ENCODE peak calls at places on chromosomes 4 and X, in four cellular contexts. M is HepG2, C is suprapubic skin, Y is K562. L is an unnamed sample.

GRCh38 chrX:24080670-24081069 is 25.9 kb downstream of the EIF2S3 start:
- DNase-seq in M (no peak), C (no peak), Y (no peak), L (no peak)

GRCh38 chr4:86961103-86961502 is 26.3 kb downstream of the AFF1 start:
- DNase-seq in M (no peak), C (no peak), Y (no peak), L (no peak)

GRCh38 chr4:82851902-82852750 is 38.8 kb downstream of the SEC31A start:
- DNase-seq in M (peak), C (no peak), Y (peak), L (no peak)

GRCh38 chr4:178752954-178753525 is 1310.8 kb upstream of the AGA start:
- DNase-seq in M (no peak), C (no peak), Y (no peak), L (no peak)

GRCh38 chr4:88587285-88587684 is 5.0 kb upstream of the HERC3 start:
- DNase-seq in M (no peak), C (no peak), Y (no peak), L (no peak)

GRCh38 chrX:154348646-154349358 is 25.6 kb downstream of the FLNA start:
- DNase-seq in M (no peak), C (no peak), Y (no peak), L (no peak)

GRCh38 chrX:139538907-139539593 is 8.5 kb downstream of the F9 start:
- DNase-seq in M (no peak), C (no peak), Y (no peak), L (no peak)

GRCh38 chr4:106618920-106619319 is 250.3 kb upstream of the GIMD1 start:
- DNase-seq in M (no peak), C (no peak), Y (no peak), L (no peak)

GRCh38 chr4:87088188-87088587 is 132.2 kb downstream of the KLHL8 start:
- DNase-seq in M (no peak), C (no peak), Y (no peak), L (no peak)

GRCh38 chr4:41297832-41298231 is 41.1 kb downstream of the UCHL1 start:
- DNase-seq in M (no peak), C (no peak), Y (no peak), L (no peak)

GRCh38 chr4:102429553-102429952 is 71.6 kb upstream of the NFKB1 start:
- DNase-seq in M (no peak), C (no peak), Y (no peak), L (no peak)

GRCh38 chr4:47486306-47486705 is 1.2 kb downstream of the ATP10D start:
- DNase-seq in M (no peak), C (no peak), Y (no peak), L (no peak)

GRCh38 chrX:66633541-66633940 is 5.3 kb downstream of the EDA2R start:
- DNase-seq in M (no peak), C (no peak), Y (no peak), L (no peak)

GRCh38 chr4:151484396-151485102 is 75.6 kb downstream of the FHIP1A start:
- DNase-seq in M (peak), C (no peak), Y (no peak), L (no peak)

GRCh38 chr4:14169460-14169859 is 541.9 kb upstream of the BOD1L1 start:
- DNase-seq in M (no peak), C (no peak), Y (no peak), L (no peak)

GRCh38 chr4:123892997-123893745 is 496.6 kb downstream of the SPRY1 start:
- DNase-seq in M (peak), C (no peak), Y (no peak), L (peak)

GRCh38 chr4:104093247-104093646 is 373.5 kb upstream of the TACR3 start:
- DNase-seq in M (no peak), C (no peak), Y (no peak), L (no peak)

GRCh38 chrX:42269186-42269585 is 345.8 kb upstream of the CASK start:
- DNase-seq in M (no peak), C (no peak), Y (no peak), L (no peak)

GRCh38 chrX:106170318-106170717 is 2.2 kb downstream of the PWWP3B start:
- DNase-seq in M (no peak), C (no peak), Y (no peak), L (no peak)

GRCh38 chr4:20254517-20255250 is 3.0 kb downstream of the SLIT2 start:
- DNase-seq in M (no peak), C (peak), Y (no peak), L (peak)

GRCh38 chr4:41365726-41366125 is 109.0 kb downstream of the UCHL1 start:
- DNase-seq in M (no peak), C (no peak), Y (no peak), L (no peak)

GRCh38 chr4:16687011-16687410 is 211.4 kb downstream of the LDB2 start:
- DNase-seq in M (no peak), C (no peak), Y (no peak), L (no peak)

GRCh38 chrX:136190038-136190437 is 42.7 kb downstream of the FHL1 start:
- DNase-seq in M (no peak), C (no peak), Y (no peak), L (no peak)
- TF ChIP-seq EP300 in M (no peak), C (peak), Y (no peak), L (no peak)

DNA sequence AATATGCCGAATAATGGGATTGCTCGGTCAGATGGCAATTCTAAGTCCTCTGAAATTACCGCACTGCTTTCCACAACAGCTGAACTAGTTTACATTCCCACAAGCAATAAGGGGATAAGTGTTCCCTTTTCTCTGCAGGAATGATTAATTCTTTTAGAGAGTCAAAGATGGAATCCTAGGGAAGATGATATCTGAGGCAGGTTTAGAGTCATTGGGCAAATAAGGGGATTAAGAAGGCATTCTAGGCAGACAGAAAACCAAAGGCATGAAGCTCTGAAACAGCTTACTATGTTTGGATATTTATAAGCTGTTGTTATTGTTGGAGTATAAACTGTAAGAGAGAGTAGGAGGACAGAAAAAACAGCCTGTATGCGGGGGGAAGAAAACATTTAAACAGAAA is 85.7 kb downstream of the TET2 start:
- DNase-seq in M (no peak), C (no peak), Y (no peak), L (no peak)
- H3K4me3 ChIP-seq in M (no peak), C (no peak), Y (no peak), L (no peak)

GRCh38 chr4:112234952-112235609 is 3.5 kb downstream of the AP1AR start:
- DNase-seq in M (peak), C (no peak), Y (peak), L (peak)

GRCh38 chr4:112231779-112232713 is at the start of gene AP1AR:
- DNase-seq in M (peak), C (peak), Y (peak), L (peak)

GRCh38 chr4:112225157-112225556 is 6.4 kb upstream of the AP1AR start:
- DNase-seq in M (no peak), C (no peak), Y (no peak), L (no peak)

GRCh38 chr4:112236040-112236439 is 4.5 kb downstream of the AP1AR start:
- DNase-seq in M (no peak), C (no peak), Y (no peak), L (no peak)

DNA sequence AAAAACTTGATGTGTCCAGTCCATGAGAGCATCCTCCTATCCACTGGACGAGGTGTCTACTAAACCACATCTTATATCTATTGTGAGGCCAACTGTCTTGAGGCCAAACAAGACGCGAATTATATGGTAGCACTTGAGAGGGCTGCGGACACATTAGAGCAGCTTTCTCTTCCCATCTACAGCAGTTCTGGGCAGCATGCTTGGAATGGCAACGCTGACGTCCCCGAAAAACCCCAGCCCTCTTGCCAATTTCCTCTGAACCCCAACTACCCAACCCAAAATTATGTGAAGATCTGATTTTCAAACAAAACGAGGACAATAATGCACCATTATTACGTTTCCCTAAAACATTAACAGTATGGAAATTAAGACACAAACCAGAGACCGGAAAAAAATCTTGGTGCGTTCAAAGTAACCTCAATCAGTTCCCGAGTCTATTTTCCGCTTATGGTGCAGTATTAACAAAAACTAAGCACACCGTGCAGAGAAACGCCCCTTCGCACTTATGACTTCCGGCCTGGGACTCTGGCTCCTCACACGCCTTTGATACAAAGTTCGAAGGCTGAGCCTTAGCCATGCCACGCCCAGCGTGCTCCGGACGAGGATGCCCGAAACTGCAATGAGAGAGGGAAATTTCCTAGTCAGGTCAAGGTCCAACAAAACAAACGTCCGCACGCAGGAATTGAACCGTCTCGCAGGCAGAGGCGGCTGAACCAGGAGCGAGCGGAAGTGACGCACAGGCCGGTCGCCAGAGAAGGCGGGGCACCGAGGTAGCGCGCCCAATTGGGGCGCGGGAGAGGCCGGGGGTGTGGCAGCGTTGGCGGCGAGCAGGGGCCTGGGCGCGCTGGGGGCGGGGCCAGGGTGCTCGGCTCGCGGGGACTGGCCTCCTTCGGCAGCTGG is 458 bp upstream of the AP1AR start:
- DNase-seq in M (peak), C (peak), Y (peak), L (peak)
- TF ChIP-seq EP300 in M (peak), C (no peak), Y (peak), L (peak)

GRCh38 chr4:118265312-118266144 is 87.3 kb downstream of the PRSS12 start:
- DNase-seq in M (peak), C (no peak), Y (no peak), L (no peak)
- H3K4me3 ChIP-seq in M (peak), C (peak), Y (no peak), L (peak)

DNA sequence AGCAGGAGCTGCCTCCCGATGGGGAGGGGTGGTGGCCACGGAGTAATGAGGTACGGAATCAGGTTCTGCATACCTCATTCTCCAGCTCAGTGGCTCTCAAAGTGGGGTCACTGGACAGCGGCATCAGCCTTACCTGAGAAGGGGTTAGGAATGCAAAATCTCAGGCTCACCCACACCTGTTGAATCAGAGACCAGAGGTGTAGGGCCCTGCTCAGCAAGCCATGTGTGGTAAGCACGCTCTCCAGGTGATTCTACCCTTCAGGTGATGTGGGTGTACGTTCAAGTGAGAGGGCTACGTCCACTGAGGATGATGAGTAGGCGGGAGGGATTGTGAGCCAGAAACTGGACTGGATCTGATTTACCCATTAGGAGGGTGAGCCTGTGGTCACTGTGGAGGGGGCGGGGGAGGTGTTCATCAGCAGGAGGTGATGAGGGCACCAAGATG is 65.8 kb downstream of the ANAPC4 start:
- DNase-seq in M (no peak), C (peak), Y (no peak), L (no peak)
- TF ChIP-seq EP300 in M (no peak), C (no peak), Y (no peak), L (no peak)

GRCh38 chr4:9691221-9692065 is 90.0 kb upstream of the DRD5 start:
- DNase-seq in M (peak), C (peak), Y (peak), L (peak)
- H3K4me3 ChIP-seq in M (peak), C (peak), Y (peak), L (peak)